ENCODE peak calls at places on chromosomes 7 and 10, in ten cellular contexts. One of them, this sample, is unnamed.

GRCh38 chr7:28955356-28955722 is 2.8 kb downstream of the TRIL start:
- DNase-seq in T-cell: no peak
- DNase-seq in caudate nucleus: no peak
- DNase-seq in NCI-H2081: no peak
- DNase-seq in aorta: no peak
- DNase-seq in CD8-positive, alpha-beta memory T cell: no peak
- DNase-seq in WERI-Rb-1: no peak
- DNase-seq in hypothalamus: no peak
- DNase-seq in A549: no peak
- DNase-seq in psoas muscle: no peak
- DNase-seq in this sample: no peak

GRCh38 chr7:45181991-45182855 is 24.6 kb downstream of the RAMP3 start:
- DNase-seq in T-cell: no peak
- DNase-seq in caudate nucleus: no peak
- DNase-seq in NCI-H2081: no peak
- DNase-seq in aorta: peak; percentile 48
- DNase-seq in CD8-positive, alpha-beta memory T cell: no peak
- DNase-seq in WERI-Rb-1: no peak
- DNase-seq in hypothalamus: no peak
- DNase-seq in A549: no peak
- DNase-seq in psoas muscle: no peak
- DNase-seq in this sample: no peak

GRCh38 chr7:40463449-40463848 is 328.6 kb downstream of the SUGCT start:
- DNase-seq in T-cell: no peak
- DNase-seq in caudate nucleus: no peak
- DNase-seq in NCI-H2081: no peak
- DNase-seq in aorta: peak; percentile 51
- DNase-seq in CD8-positive, alpha-beta memory T cell: no peak
- DNase-seq in WERI-Rb-1: no peak
- DNase-seq in hypothalamus: no peak
- DNase-seq in A549: no peak
- DNase-seq in psoas muscle: no peak
- DNase-seq in this sample: no peak

GRCh38 chr7:50285259-50285658 is 19.3 kb upstream of the IKZF1 start:
- DNase-seq in T-cell: no peak
- DNase-seq in caudate nucleus: no peak
- DNase-seq in NCI-H2081: no peak
- DNase-seq in aorta: no peak
- DNase-seq in CD8-positive, alpha-beta memory T cell: no peak
- DNase-seq in WERI-Rb-1: no peak
- DNase-seq in hypothalamus: no peak
- DNase-seq in A549: no peak
- DNase-seq in psoas muscle: no peak
- DNase-seq in this sample: no peak

GRCh38 chr7:131034166-131034881 is 293.4 kb upstream of the MKLN1 start:
- DNase-seq in T-cell: peak; percentile 37
- DNase-seq in caudate nucleus: no peak
- DNase-seq in NCI-H2081: peak; percentile 41
- DNase-seq in aorta: no peak
- DNase-seq in CD8-positive, alpha-beta memory T cell: no peak
- DNase-seq in WERI-Rb-1: no peak
- DNase-seq in hypothalamus: no peak
- DNase-seq in A549: no peak
- DNase-seq in psoas muscle: no peak
- DNase-seq in this sample: peak; percentile 32

GRCh38 chr10:109287858-109288257 is 635.5 kb downstream of the XPNPEP1 start:
- DNase-seq in T-cell: no peak
- DNase-seq in caudate nucleus: no peak
- DNase-seq in NCI-H2081: no peak
- DNase-seq in aorta: no peak
- DNase-seq in CD8-positive, alpha-beta memory T cell: no peak
- DNase-seq in WERI-Rb-1: no peak
- DNase-seq in hypothalamus: no peak
- DNase-seq in A549: no peak
- DNase-seq in psoas muscle: no peak
- DNase-seq in this sample: no peak

GRCh38 chr10:36608866-36609265 is 516.5 kb upstream of the ANKRD30A start:
- DNase-seq in T-cell: no peak
- DNase-seq in caudate nucleus: no peak
- DNase-seq in NCI-H2081: no peak
- DNase-seq in aorta: no peak
- DNase-seq in CD8-positive, alpha-beta memory T cell: no peak
- DNase-seq in WERI-Rb-1: no peak
- DNase-seq in hypothalamus: no peak
- DNase-seq in A549: no peak
- DNase-seq in psoas muscle: no peak
- DNase-seq in this sample: no peak

GRCh38 chr7:129780257-129781127 is 169.0 kb downstream of the NRF1 start:
- DNase-seq in T-cell: peak; percentile 47
- DNase-seq in caudate nucleus: no peak
- DNase-seq in NCI-H2081: peak; percentile 95
- DNase-seq in aorta: no peak
- DNase-seq in CD8-positive, alpha-beta memory T cell: peak; percentile 46
- DNase-seq in WERI-Rb-1: peak; percentile 98
- DNase-seq in hypothalamus: no peak
- DNase-seq in A549: peak; percentile 90
- DNase-seq in psoas muscle: peak; percentile 73
- DNase-seq in this sample: no peak

GRCh38 chr7:153476166-153476565 is 576.0 kb upstream of the DPP6 start:
- DNase-seq in T-cell: no peak
- DNase-seq in caudate nucleus: no peak
- DNase-seq in NCI-H2081: no peak
- DNase-seq in aorta: no peak
- DNase-seq in CD8-positive, alpha-beta memory T cell: no peak
- DNase-seq in WERI-Rb-1: no peak
- DNase-seq in hypothalamus: no peak
- DNase-seq in A549: no peak
- DNase-seq in psoas muscle: no peak
- DNase-seq in this sample: no peak

GRCh38 chr10:27819781-27820531 is 74.3 kb upstream of the MKX start:
- DNase-seq in T-cell: no peak
- DNase-seq in caudate nucleus: no peak
- DNase-seq in NCI-H2081: no peak
- DNase-seq in aorta: no peak
- DNase-seq in CD8-positive, alpha-beta memory T cell: no peak
- DNase-seq in WERI-Rb-1: no peak
- DNase-seq in hypothalamus: no peak
- DNase-seq in A549: no peak
- DNase-seq in psoas muscle: peak; percentile 50
- DNase-seq in this sample: peak; percentile 12

GRCh38 chr7:69803699-69804516 is 205.6 kb downstream of the AUTS2 start:
- DNase-seq in T-cell: no peak
- DNase-seq in caudate nucleus: no peak
- DNase-seq in NCI-H2081: peak; percentile 40
- DNase-seq in aorta: no peak
- DNase-seq in CD8-positive, alpha-beta memory T cell: no peak
- DNase-seq in WERI-Rb-1: no peak
- DNase-seq in hypothalamus: no peak
- DNase-seq in A549: no peak
- DNase-seq in psoas muscle: no peak
- DNase-seq in this sample: no peak

GRCh38 chr7:28297821-28298439 is 114.4 kb upstream of the CREB5 start:
- DNase-seq in T-cell: no peak
- DNase-seq in caudate nucleus: no peak
- DNase-seq in NCI-H2081: no peak
- DNase-seq in aorta: no peak
- DNase-seq in CD8-positive, alpha-beta memory T cell: no peak
- DNase-seq in WERI-Rb-1: no peak
- DNase-seq in hypothalamus: no peak
- DNase-seq in A549: no peak
- DNase-seq in psoas muscle: no peak
- DNase-seq in this sample: no peak

GRCh38 chr7:157357129-157358040 is 20.6 kb downstream of the DNAJB6 start:
- DNase-seq in T-cell: no peak
- DNase-seq in caudate nucleus: no peak
- DNase-seq in NCI-H2081: no peak
- DNase-seq in aorta: peak; percentile 55
- DNase-seq in CD8-positive, alpha-beta memory T cell: no peak
- DNase-seq in WERI-Rb-1: no peak
- DNase-seq in hypothalamus: no peak
- DNase-seq in A549: no peak
- DNase-seq in psoas muscle: no peak
- DNase-seq in this sample: no peak

GRCh38 chr7:70289067-70289466 is 690.8 kb downstream of the AUTS2 start:
- DNase-seq in T-cell: no peak
- DNase-seq in caudate nucleus: no peak
- DNase-seq in NCI-H2081: no peak
- DNase-seq in aorta: no peak
- DNase-seq in CD8-positive, alpha-beta memory T cell: no peak
- DNase-seq in WERI-Rb-1: no peak
- DNase-seq in hypothalamus: no peak
- DNase-seq in A549: no peak
- DNase-seq in psoas muscle: no peak
- DNase-seq in this sample: no peak

GRCh38 chr10:34181545-34182300 is 633.4 kb downstream of the PARD3 start:
- DNase-seq in T-cell: no peak
- DNase-seq in caudate nucleus: no peak
- DNase-seq in NCI-H2081: no peak
- DNase-seq in aorta: no peak
- DNase-seq in CD8-positive, alpha-beta memory T cell: no peak
- DNase-seq in WERI-Rb-1: no peak
- DNase-seq in hypothalamus: no peak
- DNase-seq in A549: peak; percentile 10
- DNase-seq in psoas muscle: no peak
- DNase-seq in this sample: no peak

GRCh38 chr10:27100800-27101347 is 580 bp upstream of the ANKRD26 start:
- DNase-seq in T-cell: peak; percentile 11
- DNase-seq in caudate nucleus: no peak
- DNase-seq in NCI-H2081: peak; percentile 10
- DNase-seq in aorta: no peak
- DNase-seq in CD8-positive, alpha-beta memory T cell: peak; percentile 57
- DNase-seq in WERI-Rb-1: no peak
- DNase-seq in hypothalamus: no peak
- DNase-seq in A549: no peak
- DNase-seq in psoas muscle: no peak
- DNase-seq in this sample: no peak

GRCh38 chr10:5092848-5093790 is 1.1 kb upstream of the AKR1C3 start:
- DNase-seq in T-cell: no peak
- DNase-seq in caudate nucleus: no peak
- DNase-seq in NCI-H2081: no peak
- DNase-seq in aorta: no peak
- DNase-seq in CD8-positive, alpha-beta memory T cell: no peak
- DNase-seq in WERI-Rb-1: no peak
- DNase-seq in hypothalamus: no peak
- DNase-seq in A549: peak; percentile 69
- DNase-seq in psoas muscle: no peak
- DNase-seq in this sample: no peak

GRCh38 chr10:5493698-5494097 is 5.7 kb downstream of the CALML5 start:
- DNase-seq in T-cell: no peak
- DNase-seq in caudate nucleus: no peak
- DNase-seq in NCI-H2081: no peak
- DNase-seq in aorta: no peak
- DNase-seq in CD8-positive, alpha-beta memory T cell: no peak
- DNase-seq in WERI-Rb-1: no peak
- DNase-seq in hypothalamus: no peak
- DNase-seq in A549: peak; percentile 33
- DNase-seq in psoas muscle: no peak
- DNase-seq in this sample: no peak

GRCh38 chr10:102583435-102584417 is 60.6 kb upstream of the TRIM8 start:
- DNase-seq in T-cell: peak; percentile 73
- DNase-seq in caudate nucleus: peak; percentile 73
- DNase-seq in NCI-H2081: peak; percentile 73
- DNase-seq in aorta: peak; percentile 93
- DNase-seq in CD8-positive, alpha-beta memory T cell: peak; percentile 71
- DNase-seq in WERI-Rb-1: peak; percentile 83
- DNase-seq in hypothalamus: peak; percentile 85
- DNase-seq in A549: peak; percentile 87
- DNase-seq in psoas muscle: peak; percentile 89
- DNase-seq in this sample: peak; percentile 81

GRCh38 chr7:91347288-91347687 is 83.1 kb downstream of the FZD1 start:
- DNase-seq in T-cell: no peak
- DNase-seq in caudate nucleus: no peak
- DNase-seq in NCI-H2081: no peak
- DNase-seq in aorta: no peak
- DNase-seq in CD8-positive, alpha-beta memory T cell: no peak
- DNase-seq in WERI-Rb-1: no peak
- DNase-seq in hypothalamus: no peak
- DNase-seq in A549: no peak
- DNase-seq in psoas muscle: no peak
- DNase-seq in this sample: no peak